ENCODE peak calls at places on chromosomes 3 and 15, in four cellular contexts. F is activated CD8-positive, alpha-beta memory T cell treated with anti-CD3 and anti-CD28 coated beads for 1 hour; W is GM04504; D is NCI-H1694 treated with DMSO at 0.1 percent for 48 hours. I is an unnamed sample.

GRCh38 chr15:61195116-61196002 is 33.7 kb downstream of the RORA start:
- DNase-seq in F (no peak), W (peak; percentile 7), D (peak; percentile 10), I (no peak)

GRCh38 chr15:83092309-83092976 is 15.0 kb upstream of the TM6SF1 start:
- DNase-seq in W (no peak), F (no peak), D (no peak), I (no peak)

GRCh38 chr3:143753456-143753855 is 94.8 kb downstream of the SLC9A9 start:
- DNase-seq in D (no peak), W (no peak), F (no peak), I (no peak)

GRCh38 chr3:29026959-29027358 is 253.9 kb upstream of the RBMS3 start:
- DNase-seq in F (no peak), W (no peak), D (no peak), I (no peak)

GRCh38 chr3:77931272-77932009 is 891.5 kb downstream of the ROBO2 start:
- DNase-seq in F (no peak), W (no peak), D (peak; percentile 22), I (no peak)

GRCh38 chr3:43858052-43858701 is 167.4 kb downstream of the ABHD5 start:
- DNase-seq in W (no peak), D (no peak), F (no peak), I (no peak)

GRCh38 chr15:78421241-78421994 is 16.6 kb upstream of the IREB2 start:
- DNase-seq in D (no peak), W (no peak), F (no peak), I (no peak)

GRCh38 chr3:173618703-173619102 is 221.2 kb downstream of the NLGN1 start:
- DNase-seq in W (no peak), F (no peak), D (no peak), I (no peak)

GRCh38 chr3:179671709-179672337 is 19.0 kb downstream of the USP13 start:
- DNase-seq in W (no peak), D (no peak), F (no peak), I (no peak)

GRCh38 chr15:81612631-81613030 is 238.6 kb upstream of the TMC3 start:
- DNase-seq in F (no peak), D (no peak), W (no peak), I (no peak)

GRCh38 chr3:175885196-175885766 is 1026.1 kb downstream of the NAALADL2 start:
- DNase-seq in D (no peak), F (no peak), W (no peak), I (no peak)

GRCh38 chr3:41035445-41036022 is 163.8 kb upstream of the CTNNB1 start:
- DNase-seq in F (no peak), D (no peak), W (no peak), I (no peak)

GRCh38 chr15:75694241-75695182 is 18.1 kb downstream of the CSPG4 start:
- DNase-seq in D (peak; percentile 66), F (no peak), W (peak; percentile 96), I (peak; percentile 96)

GRCh38 chr15:86522721-86523120 is 443.1 kb downstream of the AGBL1 start:
- DNase-seq in D (no peak), F (no peak), W (no peak), I (no peak)

GRCh38 chr3:187783098-187783497 is 37.8 kb upstream of the BCL6 start:
- DNase-seq in F (no peak), D (peak; percentile 51), W (peak; percentile 83), I (no peak)

GRCh38 chr15:73283341-73283962 is 85.3 kb downstream of the HCN4 start:
- DNase-seq in D (no peak), W (no peak), F (no peak), I (no peak)

GRCh38 chr3:117486709-117487394 is 777.3 kb downstream of the TUSC7 start:
- DNase-seq in F (no peak), W (no peak), D (peak; percentile 46), I (no peak)

GRCh38 chr3:194344012-194344411 is 7.1 kb downstream of the CPN2 start:
- DNase-seq in F (peak; percentile 63), W (no peak), D (peak; percentile 25), I (no peak)

GRCh38 chr3:42638339-42638842 is 15.1 kb upstream of the ZBTB47 start:
- DNase-seq in F (no peak), D (no peak), W (no peak), I (no peak)

GRCh38 chr15:80507638-80508316 is 103.6 kb downstream of the ARNT2 start:
- DNase-seq in W (peak; percentile 97), D (no peak), F (no peak), I (no peak)

GRCh38 chr3:119230071-119230470 is 10.6 kb downstream of the B4GALT4 start:
- DNase-seq in D (no peak), F (no peak), W (no peak), I (no peak)

GRCh38 chr3:36991923-36992805 is 767 bp downstream of the EPM2AIP1 start:
- DNase-seq in F (no peak), D (no peak), W (peak; percentile 24), I (peak; percentile 73)

GRCh38 chr15:41851167-41851523 is 12.5 kb downstream of the PLA2G4B start:
- DNase-seq in F (no peak), W (no peak), D (no peak), I (no peak)

GRCh38 chr3:34012102-34012461 is 213.7 kb downstream of the PDCD6IP start:
- DNase-seq in D (no peak), F (no peak), W (peak; percentile 90), I (no peak)

GRCh38 chr3:39327746-39328349 is 1.7 kb upstream of the CCR8 start:
- DNase-seq in D (no peak), W (no peak), F (peak; percentile 5), I (no peak)

I was measured in coronary artery.